ENCODE peak calls at places on chromosomes 2 and 18, in seven cellular contexts. One of them, this sample, is unnamed. For H3K9me3, the result is how much of the 10 kb centered on the place peaks cover.

GRCh38 chr2:240235149-240235803 is 94.8 kb upstream of the OTOS start:
- DNase-seq in effector memory CD4-positive, alpha-beta T cell: no peak
- DNase-seq in right atrium auricular region: no peak
- DNase-seq in CD4-positive, alpha-beta T cell: no peak
- DNase-seq in mucosa of descending colon: no peak
- DNase-seq in GM23248: no peak
- DNase-seq in IMR-90: no peak
- DNase-seq in this sample: no peak

GRCh38 chr2:13128139-13128538 is 411.4 kb downstream of the TRIB2 start:
- DNase-seq in CD4-positive, alpha-beta T cell: no peak
- DNase-seq in right atrium auricular region: no peak
- DNase-seq in IMR-90: no peak
- DNase-seq in effector memory CD4-positive, alpha-beta T cell: no peak
- DNase-seq in mucosa of descending colon: no peak
- DNase-seq in GM23248: no peak
- DNase-seq in this sample: no peak

GRCh38 chr2:134718095-134718955 is 475 bp downstream of the TMEM163 start:
- DNase-seq in IMR-90: no peak
- DNase-seq in CD4-positive, alpha-beta T cell: no peak
- DNase-seq in effector memory CD4-positive, alpha-beta T cell: no peak
- DNase-seq in right atrium auricular region: no peak
- DNase-seq in GM23248: peak
- DNase-seq in mucosa of descending colon: no peak
- DNase-seq in this sample: peak

GRCh38 chr2:38154395-38154794 is 78.4 kb upstream of the CYP1B1 start:
- DNase-seq in right atrium auricular region: no peak
- DNase-seq in effector memory CD4-positive, alpha-beta T cell: no peak
- DNase-seq in mucosa of descending colon: no peak
- DNase-seq in CD4-positive, alpha-beta T cell: no peak
- DNase-seq in GM23248: no peak
- DNase-seq in IMR-90: no peak
- DNase-seq in this sample: no peak

GRCh38 chr2:48452108-48452507 is 77.8 kb upstream of the STON1 start:
- DNase-seq in effector memory CD4-positive, alpha-beta T cell: no peak
- DNase-seq in right atrium auricular region: no peak
- DNase-seq in GM23248: no peak
- DNase-seq in IMR-90: no peak
- DNase-seq in CD4-positive, alpha-beta T cell: no peak
- DNase-seq in mucosa of descending colon: no peak
- DNase-seq in this sample: no peak

GRCh38 chr2:235843591-235844395 is 324.4 kb downstream of the GBX2 start:
- DNase-seq in IMR-90: no peak
- DNase-seq in CD4-positive, alpha-beta T cell: no peak
- DNase-seq in effector memory CD4-positive, alpha-beta T cell: no peak
- DNase-seq in GM23248: no peak
- DNase-seq in right atrium auricular region: no peak
- DNase-seq in mucosa of descending colon: no peak
- DNase-seq in this sample: no peak

GRCh38 chr2:143345887-143346612 is 216.8 kb downstream of the ARHGAP15 start:
- DNase-seq in right atrium auricular region: no peak
- DNase-seq in GM23248: no peak
- DNase-seq in effector memory CD4-positive, alpha-beta T cell: no peak
- DNase-seq in CD4-positive, alpha-beta T cell: no peak
- DNase-seq in IMR-90: no peak
- DNase-seq in mucosa of descending colon: no peak
- DNase-seq in this sample: no peak

GRCh38 chr18:10499230-10499629 is 26.6 kb upstream of the NAPG start:
- DNase-seq in effector memory CD4-positive, alpha-beta T cell: no peak
- DNase-seq in mucosa of descending colon: no peak
- DNase-seq in right atrium auricular region: no peak
- DNase-seq in IMR-90: no peak
- DNase-seq in CD4-positive, alpha-beta T cell: no peak
- DNase-seq in GM23248: no peak
- DNase-seq in this sample: no peak

GRCh38 chr2:99297990-99298389 is 3.0 kb downstream of the LYG1 start:
- DNase-seq in mucosa of descending colon: no peak
- DNase-seq in GM23248: peak
- DNase-seq in IMR-90: peak
- DNase-seq in CD4-positive, alpha-beta T cell: no peak
- DNase-seq in effector memory CD4-positive, alpha-beta T cell: no peak
- DNase-seq in right atrium auricular region: no peak
- DNase-seq in this sample: no peak

GRCh38 chr2:144583741-144584453 is 64.0 kb upstream of the ZEB2 start:
- DNase-seq in IMR-90: peak
- DNase-seq in effector memory CD4-positive, alpha-beta T cell: no peak
- DNase-seq in GM23248: peak
- DNase-seq in mucosa of descending colon: no peak
- DNase-seq in right atrium auricular region: no peak
- DNase-seq in CD4-positive, alpha-beta T cell: no peak
- DNase-seq in this sample: no peak

GRCh38 chr18:6207941-6208340 is 206.8 kb downstream of the L3MBTL4 start:
- DNase-seq in GM23248: no peak
- DNase-seq in IMR-90: no peak
- DNase-seq in mucosa of descending colon: no peak
- DNase-seq in right atrium auricular region: no peak
- DNase-seq in effector memory CD4-positive, alpha-beta T cell: no peak
- DNase-seq in CD4-positive, alpha-beta T cell: no peak
- DNase-seq in this sample: no peak

GRCh38 chr2:97730245-97730644 is 16.9 kb downstream of the ZAP70 start:
- DNase-seq in effector memory CD4-positive, alpha-beta T cell: no peak
- DNase-seq in GM23248: no peak
- DNase-seq in IMR-90: peak
- DNase-seq in right atrium auricular region: no peak
- DNase-seq in mucosa of descending colon: no peak
- DNase-seq in CD4-positive, alpha-beta T cell: no peak
- DNase-seq in this sample: no peak

GRCh38 chr18:37402735-37403099 is 162.9 kb downstream of the CELF4 start:
- DNase-seq in mucosa of descending colon: no peak
- DNase-seq in right atrium auricular region: no peak
- DNase-seq in CD4-positive, alpha-beta T cell: no peak
- DNase-seq in effector memory CD4-positive, alpha-beta T cell: no peak
- DNase-seq in GM23248: no peak
- DNase-seq in IMR-90: no peak
- DNase-seq in this sample: no peak

GRCh38 chr2:59296279-59296678 is 1055.2 kb upstream of the FANCL start:
- DNase-seq in IMR-90: no peak
- DNase-seq in CD4-positive, alpha-beta T cell: no peak
- DNase-seq in right atrium auricular region: no peak
- DNase-seq in GM23248: no peak
- DNase-seq in mucosa of descending colon: no peak
- DNase-seq in effector memory CD4-positive, alpha-beta T cell: no peak
- DNase-seq in this sample: peak

GRCh38 chr2:38535745-38536506 is 66.8 kb downstream of the HNRNPLL start:
- DNase-seq in GM23248: peak
- DNase-seq in right atrium auricular region: peak
- DNase-seq in mucosa of descending colon: peak
- DNase-seq in IMR-90: peak
- DNase-seq in effector memory CD4-positive, alpha-beta T cell: peak
- DNase-seq in CD4-positive, alpha-beta T cell: peak
- DNase-seq in this sample: peak

GRCh38 chr2:201735486-201735885 is 37.0 kb upstream of the MPP4 start:
- DNase-seq in CD4-positive, alpha-beta T cell: no peak
- DNase-seq in mucosa of descending colon: no peak
- DNase-seq in GM23248: no peak
- DNase-seq in right atrium auricular region: no peak
- DNase-seq in IMR-90: no peak
- DNase-seq in effector memory CD4-positive, alpha-beta T cell: no peak
- DNase-seq in this sample: no peak

GRCh38 chr2:13537771-13538349 is 821.1 kb downstream of the TRIB2 start:
- DNase-seq in effector memory CD4-positive, alpha-beta T cell: no peak
- DNase-seq in IMR-90: no peak
- DNase-seq in GM23248: no peak
- DNase-seq in CD4-positive, alpha-beta T cell: no peak
- DNase-seq in mucosa of descending colon: no peak
- DNase-seq in right atrium auricular region: no peak
- DNase-seq in this sample: no peak

GRCh38 chr2:53594586-53594918 is 173.1 kb upstream of the CHAC2 start:
- DNase-seq in GM23248: peak
- DNase-seq in effector memory CD4-positive, alpha-beta T cell: no peak
- DNase-seq in IMR-90: no peak
- DNase-seq in mucosa of descending colon: no peak
- DNase-seq in right atrium auricular region: no peak
- DNase-seq in CD4-positive, alpha-beta T cell: no peak
- DNase-seq in this sample: no peak

GRCh38 chr2:57869763-57870344 is 176.8 kb upstream of the VRK2 start:
- DNase-seq in CD4-positive, alpha-beta T cell: no peak
- DNase-seq in GM23248: no peak
- DNase-seq in mucosa of descending colon: no peak
- DNase-seq in effector memory CD4-positive, alpha-beta T cell: no peak
- DNase-seq in right atrium auricular region: no peak
- DNase-seq in IMR-90: no peak
- DNase-seq in this sample: no peak

GRCh38 chr2:194445226-194445625 is 1211.8 kb upstream of the SLC39A10 start:
- DNase-seq in right atrium auricular region: no peak
- DNase-seq in mucosa of descending colon: no peak
- DNase-seq in CD4-positive, alpha-beta T cell: no peak
- DNase-seq in GM23248: no peak
- DNase-seq in effector memory CD4-positive, alpha-beta T cell: no peak
- DNase-seq in IMR-90: no peak
- DNase-seq in this sample: no peak

GRCh38 chr18:45104071-45104440 is 423.4 kb downstream of the SETBP1 start:
- DNase-seq in effector memory CD4-positive, alpha-beta T cell: no peak
- DNase-seq in IMR-90: no peak
- DNase-seq in mucosa of descending colon: no peak
- DNase-seq in GM23248: no peak
- DNase-seq in right atrium auricular region: no peak
- DNase-seq in CD4-positive, alpha-beta T cell: no peak
- DNase-seq in this sample: no peak

GRCh38 chr2:218286570-218287459 is 5.5 kb downstream of the TMBIM1 start:
- DNase-seq in effector memory CD4-positive, alpha-beta T cell: peak
- DNase-seq in CD4-positive, alpha-beta T cell: peak
- DNase-seq in GM23248: peak
- DNase-seq in IMR-90: peak
- DNase-seq in right atrium auricular region: peak
- DNase-seq in mucosa of descending colon: peak
- DNase-seq in this sample: peak

GRCh38 chr2:240620859-240621258 is 4.4 kb upstream of the GPR35 start:
- DNase-seq in IMR-90: no peak
- DNase-seq in effector memory CD4-positive, alpha-beta T cell: no peak
- DNase-seq in GM23248: no peak
- DNase-seq in mucosa of descending colon: no peak
- DNase-seq in right atrium auricular region: no peak
- DNase-seq in CD4-positive, alpha-beta T cell: peak
- DNase-seq in this sample: no peak

GRCh38 chr2:161045726-161046125 is 114.5 kb upstream of the TANK start:
- DNase-seq in GM23248: peak
- DNase-seq in IMR-90: peak
- DNase-seq in effector memory CD4-positive, alpha-beta T cell: no peak
- DNase-seq in CD4-positive, alpha-beta T cell: no peak
- DNase-seq in right atrium auricular region: no peak
- DNase-seq in mucosa of descending colon: no peak
- DNase-seq in this sample: no peak

GRCh38 chr2:176164184-176164802 is 7.2 kb downstream of the HOXD3 start:
- DNase-seq in right atrium auricular region: no peak
- DNase-seq in IMR-90: no peak
- DNase-seq in CD4-positive, alpha-beta T cell: no peak
- DNase-seq in GM23248: no peak
- DNase-seq in mucosa of descending colon: no peak
- DNase-seq in effector memory CD4-positive, alpha-beta T cell: no peak
- DNase-seq in this sample: no peak
- H3K9me3 ChIP-seq in right atrium auricular region: under half
- H3K9me3 ChIP-seq in IMR-90: under half
- H3K9me3 ChIP-seq in CD4-positive, alpha-beta T cell: under half
- H3K9me3 ChIP-seq in GM23248: under half
- H3K9me3 ChIP-seq in mucosa of descending colon: under half
- H3K9me3 ChIP-seq in effector memory CD4-positive, alpha-beta T cell: under half
- H3K9me3 ChIP-seq in this sample: under half

GRCh38 chr2:2562867-2563266 is 231.8 kb upstream of the MYT1L start:
- DNase-seq in effector memory CD4-positive, alpha-beta T cell: no peak
- DNase-seq in CD4-positive, alpha-beta T cell: no peak
- DNase-seq in mucosa of descending colon: no peak
- DNase-seq in IMR-90: no peak
- DNase-seq in GM23248: no peak
- DNase-seq in right atrium auricular region: no peak
- DNase-seq in this sample: no peak
- H3K9me3 ChIP-seq in effector memory CD4-positive, alpha-beta T cell: under half
- H3K9me3 ChIP-seq in CD4-positive, alpha-beta T cell: under half
- H3K9me3 ChIP-seq in mucosa of descending colon: under half
- H3K9me3 ChIP-seq in IMR-90: half or more
- H3K9me3 ChIP-seq in GM23248: under half
- H3K9me3 ChIP-seq in right atrium auricular region: under half
- H3K9me3 ChIP-seq in this sample: under half

DNA sequence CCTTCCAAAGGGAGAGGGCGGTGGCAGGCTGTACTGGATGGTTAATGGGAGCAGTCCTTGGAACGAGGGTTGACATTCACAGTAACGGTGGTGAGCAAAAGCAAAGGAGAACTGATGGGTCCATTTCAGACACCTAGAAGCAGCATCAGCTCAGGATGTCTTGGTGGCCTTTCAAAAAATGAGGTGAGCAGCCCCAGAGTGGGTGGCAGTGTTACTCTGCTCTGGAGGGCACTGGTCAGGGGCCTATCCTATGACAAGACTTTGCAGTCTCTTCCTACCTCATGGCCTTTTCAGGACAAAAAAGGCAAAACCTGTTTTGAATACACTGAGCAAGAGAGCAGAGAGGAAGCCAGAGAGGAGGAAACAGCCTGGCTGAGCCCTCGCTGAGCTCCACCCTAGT is 23.5 kb downstream of the CAPN14 start:
- DNase-seq in GM23248: no peak
- DNase-seq in IMR-90: no peak
- DNase-seq in right atrium auricular region: peak
- DNase-seq in mucosa of descending colon: no peak
- DNase-seq in effector memory CD4-positive, alpha-beta T cell: no peak
- DNase-seq in CD4-positive, alpha-beta T cell: no peak
- DNase-seq in this sample: no peak
- H3K9me3 ChIP-seq in GM23248: under half
- H3K9me3 ChIP-seq in IMR-90: under half
- H3K9me3 ChIP-seq in right atrium auricular region: under half
- H3K9me3 ChIP-seq in mucosa of descending colon: under half
- H3K9me3 ChIP-seq in effector memory CD4-positive, alpha-beta T cell: under half
- H3K9me3 ChIP-seq in CD4-positive, alpha-beta T cell: under half
- H3K9me3 ChIP-seq in this sample: under half

DNA sequence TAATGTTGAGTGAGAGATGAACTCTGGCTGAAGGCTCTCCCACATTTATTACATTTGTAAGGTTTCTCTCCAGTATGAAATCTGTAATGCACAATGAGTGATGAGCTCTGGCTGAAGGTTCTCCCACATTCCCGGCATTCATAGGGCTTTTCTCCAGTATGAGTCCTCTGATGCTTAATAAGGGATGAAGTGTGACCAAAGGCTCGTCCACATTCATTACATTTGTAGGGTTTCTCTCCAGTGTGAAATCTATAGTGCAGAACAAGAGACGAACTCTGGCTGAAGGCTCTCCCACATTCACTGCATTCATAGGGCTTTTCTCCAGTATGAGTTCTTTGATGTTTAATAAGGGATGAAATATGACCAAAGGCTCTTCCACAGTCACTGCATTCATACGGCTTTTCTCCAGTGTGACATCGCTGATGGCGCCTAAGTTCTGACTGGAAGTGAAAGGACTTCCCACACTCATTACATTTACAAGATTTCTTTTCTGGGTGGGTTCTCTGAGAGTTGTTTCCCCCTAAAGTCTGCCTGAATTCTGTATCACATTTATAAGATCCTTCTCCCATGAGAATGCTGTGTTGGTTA is 10.2 kb downstream of the ZNF514 start:
- DNase-seq in GM23248: peak
- DNase-seq in CD4-positive, alpha-beta T cell: no peak
- DNase-seq in IMR-90: no peak
- DNase-seq in effector memory CD4-positive, alpha-beta T cell: no peak
- DNase-seq in right atrium auricular region: no peak
- DNase-seq in mucosa of descending colon: no peak
- DNase-seq in this sample: no peak
- H3K9me3 ChIP-seq in GM23248: under half
- H3K9me3 ChIP-seq in CD4-positive, alpha-beta T cell: half or more
- H3K9me3 ChIP-seq in IMR-90: half or more
- H3K9me3 ChIP-seq in effector memory CD4-positive, alpha-beta T cell: half or more
- H3K9me3 ChIP-seq in right atrium auricular region: half or more
- H3K9me3 ChIP-seq in mucosa of descending colon: half or more
- H3K9me3 ChIP-seq in this sample: half or more

This sample was measured in adrenal gland.